ENCODE peak calls at places on chromosomes 4 and X, in four cellular contexts. K, I, P and O are unnamed samples.

GRCh38 chrX:39534949-39535348 is 562.8 kb downstream of the BCOR start:
- DNase-seq in K (no peak), I (no peak), P (no peak), O (no peak)

GRCh38 chr4:75834095-75834771 is 68.0 kb downstream of the PPEF2 start:
- DNase-seq in K (no peak), I (no peak), P (no peak), O (peak)

GRCh38 chr4:81052119-81053068 is 21.9 kb downstream of the BMP3 start:
- DNase-seq in K (peak), I (peak), P (peak), O (peak)

GRCh38 chr4:87086143-87086805 is 134.1 kb downstream of the KLHL8 start:
- DNase-seq in K (no peak), I (no peak), P (no peak), O (no peak)

GRCh38 chrX:56746996-56747395 is 18.0 kb downstream of the NBDY start:
- DNase-seq in K (no peak), I (no peak), P (no peak), O (no peak)

GRCh38 chrX:12080265-12080664 is 58.0 kb upstream of the FRMPD4 start:
- DNase-seq in K (no peak), I (peak), P (no peak), O (peak)

GRCh38 chr4:61556277-61556676 is 356.2 kb downstream of the ADGRL3 start:
- DNase-seq in K (no peak), I (peak), P (no peak), O (peak)

GRCh38 chr4:124061413-124061812 is 651.1 kb downstream of the ANKRD50 start:
- DNase-seq in K (no peak), I (peak), P (no peak), O (peak)

GRCh38 chr4:169017971-169018370 is 7.9 kb upstream of the CBR4 start:
- DNase-seq in K (no peak), I (no peak), P (no peak), O (no peak)

GRCh38 chr4:73170518-73171198 is 87.9 kb downstream of the ANKRD17 start:
- DNase-seq in K (no peak), I (no peak), P (no peak), O (no peak)

GRCh38 chrX:37986893-37987292 is 19.5 kb upstream of the SYTL5 start:
- DNase-seq in K (no peak), I (peak), P (no peak), O (peak)

GRCh38 chrX:43813898-43814297 is 68.4 kb downstream of the MAOB start:
- DNase-seq in K (no peak), I (peak), P (no peak), O (peak)

GRCh38 chrX:136767104-136767941 is 13.4 kb downstream of the ARHGEF6 start:
- DNase-seq in K (peak), I (peak), P (peak), O (peak)

GRCh38 chrX:135295238-135295943 is 13.9 kb upstream of the ETDC start:
- DNase-seq in K (peak), I (peak), P (peak), O (peak)

GRCh38 chrX:118536687-118537461 is 41.3 kb downstream of the DOCK11 start:
- DNase-seq in K (peak), I (peak), P (peak), O (peak)

GRCh38 chr4:2419814-2420213 is 1.1 kb downstream of the CFAP99 start:
- DNase-seq in K (no peak), I (no peak), P (no peak), O (no peak)

GRCh38 chr4:175309041-175309440 is 390.9 kb downstream of the ADAM29 start:
- DNase-seq in K (no peak), I (peak), P (no peak), O (peak)

GRCh38 chr4:71441186-71442169 is 102.7 kb downstream of the SLC4A4 start:
- DNase-seq in K (no peak), I (no peak), P (no peak), O (peak)

GRCh38 chrX:110992611-110993010 is 103.4 kb upstream of the PAK3 start:
- DNase-seq in K (no peak), I (peak), P (peak), O (peak)

GRCh38 chr4:47071863-47072441 is 40.6 kb downstream of the GABRB1 start:
- DNase-seq in K (no peak), I (peak), P (no peak), O (peak)

GRCh38 chr4:107519057-107519456 is 201.0 kb downstream of the PAPSS1 start:
- DNase-seq in K (no peak), I (peak), P (no peak), O (peak)

GRCh38 chr4:83855044-83855443 is 319.1 kb downstream of the GPAT3 start:
- DNase-seq in K (no peak), I (peak), P (no peak), O (peak)

GRCh38 chr4:13706130-13706529 is 78.6 kb upstream of the BOD1L1 start:
- DNase-seq in K (no peak), I (no peak), P (no peak), O (no peak)

GRCh38 chr4:182015893-182016292 is 227.3 kb upstream of the TENM3 start:
- DNase-seq in K (no peak), I (no peak), P (no peak), O (peak)

GRCh38 chr4:159341486-159341885 is 238.6 kb downstream of the RAPGEF2 start:
- DNase-seq in K (no peak), I (peak), P (no peak), O (peak)

GRCh38 chrX:15758140-15758539 is 20.1 kb downstream of the CA5B start:
- DNase-seq in K (peak), I (no peak), P (no peak), O (no peak)

GRCh38 chr4:7777017-7777710 is 162.5 kb downstream of the AFAP1 start:
- DNase-seq in K (no peak), I (no peak), P (no peak), O (no peak)

GRCh38 chr4:22345678-22346077 is 170.2 kb downstream of the ADGRA3 start:
- DNase-seq in K (no peak), I (no peak), P (no peak), O (no peak)